ENCODE peak calls at places on chromosomes 4 and X, in five cellular contexts. One of them, this sample, is unnamed.

GRCh38 chr4:131302108-131302507 is 1847.0 kb upstream of the PCDH10 start:
- DNase-seq in IMR-90: no peak
- DNase-seq in trophoblast cell: no peak
- DNase-seq in H1: peak
- DNase-seq in H9: peak
- DNase-seq in this sample: no peak

GRCh38 chrX:9940397-9940796 is 26.8 kb upstream of the CLDN34 start:
- DNase-seq in H1: no peak
- DNase-seq in H9: no peak
- DNase-seq in trophoblast cell: peak
- DNase-seq in IMR-90: peak
- DNase-seq in this sample: no peak

GRCh38 chrX:101347859-101348451 is 587 bp downstream of the TIMM8A start:
- DNase-seq in H1: no peak
- DNase-seq in H9: no peak
- DNase-seq in IMR-90: peak
- DNase-seq in trophoblast cell: no peak
- DNase-seq in this sample: no peak

GRCh38 chrX:49227726-49228125 is 5.4 kb downstream of the CACNA1F start:
- DNase-seq in H9: no peak
- DNase-seq in IMR-90: no peak
- DNase-seq in H1: no peak
- DNase-seq in trophoblast cell: no peak
- DNase-seq in this sample: no peak

GRCh38 chr4:77152421-77152820 is 4.6 kb upstream of the CCNG2 start:
- DNase-seq in H1: no peak
- DNase-seq in trophoblast cell: peak
- DNase-seq in H9: no peak
- DNase-seq in IMR-90: peak
- DNase-seq in this sample: no peak

GRCh38 chr4:167966161-167966560 is 126.2 kb upstream of the ANXA10 start:
- DNase-seq in H9: no peak
- DNase-seq in H1: no peak
- DNase-seq in IMR-90: no peak
- DNase-seq in trophoblast cell: no peak
- DNase-seq in this sample: no peak

GRCh38 chr4:126938023-126938422 is 694.7 kb upstream of the INTU start:
- DNase-seq in IMR-90: peak
- DNase-seq in H9: no peak
- DNase-seq in trophoblast cell: no peak
- DNase-seq in H1: no peak
- DNase-seq in this sample: no peak

GRCh38 chrX:94942603-94943002 is 1268.6 kb downstream of the FAM133A start:
- DNase-seq in H9: no peak
- DNase-seq in trophoblast cell: no peak
- DNase-seq in IMR-90: no peak
- DNase-seq in H1: no peak
- DNase-seq in this sample: no peak

GRCh38 chrX:85359051-85359450 is 20.4 kb downstream of the POF1B start:
- DNase-seq in H1: no peak
- DNase-seq in IMR-90: no peak
- DNase-seq in trophoblast cell: no peak
- DNase-seq in H9: no peak
- DNase-seq in this sample: no peak

GRCh38 chr4:38146383-38146782 is 186.2 kb downstream of the PTTG2 start:
- DNase-seq in trophoblast cell: no peak
- DNase-seq in H9: no peak
- DNase-seq in IMR-90: no peak
- DNase-seq in H1: no peak
- DNase-seq in this sample: no peak

GRCh38 chrX:72641601-72642000 is 69.0 kb upstream of the HDAC8 start:
- DNase-seq in IMR-90: no peak
- DNase-seq in H1: no peak
- DNase-seq in trophoblast cell: no peak
- DNase-seq in H9: no peak
- DNase-seq in this sample: no peak

GRCh38 chr4:72591547-72591946 is 22.5 kb upstream of the ADAMTS3 start:
- DNase-seq in trophoblast cell: no peak
- DNase-seq in H1: no peak
- DNase-seq in H9: no peak
- DNase-seq in IMR-90: no peak
- DNase-seq in this sample: no peak

GRCh38 chr4:60724623-60725022 is 475.5 kb upstream of the ADGRL3 start:
- DNase-seq in H9: no peak
- DNase-seq in trophoblast cell: peak
- DNase-seq in H1: no peak
- DNase-seq in IMR-90: peak
- DNase-seq in this sample: no peak

GRCh38 chr4:155828628-155829027 is 37.4 kb downstream of the ASIC5 start:
- DNase-seq in H1: no peak
- DNase-seq in IMR-90: peak
- DNase-seq in trophoblast cell: no peak
- DNase-seq in H9: no peak
- DNase-seq in this sample: no peak
- H3K4me2 ChIP-seq in H1: no peak
- H3K4me2 ChIP-seq in IMR-90: no peak
- H3K4me2 ChIP-seq in trophoblast cell: no peak
- H3K4me2 ChIP-seq in H9: no peak
- H3K4me2 ChIP-seq in this sample: no peak

GRCh38 chr4:158938462-158939044 is 164.3 kb upstream of the RAPGEF2 start:
- DNase-seq in IMR-90: peak
- DNase-seq in H9: no peak
- DNase-seq in trophoblast cell: peak
- DNase-seq in H1: no peak
- DNase-seq in this sample: no peak
- H3K4ac ChIP-seq in IMR-90: no peak
- H3K4ac ChIP-seq in H9: no peak
- H3K4ac ChIP-seq in trophoblast cell: no peak
- H3K4ac ChIP-seq in H1: no peak
- H3K4ac ChIP-seq in this sample: no peak

DNA sequence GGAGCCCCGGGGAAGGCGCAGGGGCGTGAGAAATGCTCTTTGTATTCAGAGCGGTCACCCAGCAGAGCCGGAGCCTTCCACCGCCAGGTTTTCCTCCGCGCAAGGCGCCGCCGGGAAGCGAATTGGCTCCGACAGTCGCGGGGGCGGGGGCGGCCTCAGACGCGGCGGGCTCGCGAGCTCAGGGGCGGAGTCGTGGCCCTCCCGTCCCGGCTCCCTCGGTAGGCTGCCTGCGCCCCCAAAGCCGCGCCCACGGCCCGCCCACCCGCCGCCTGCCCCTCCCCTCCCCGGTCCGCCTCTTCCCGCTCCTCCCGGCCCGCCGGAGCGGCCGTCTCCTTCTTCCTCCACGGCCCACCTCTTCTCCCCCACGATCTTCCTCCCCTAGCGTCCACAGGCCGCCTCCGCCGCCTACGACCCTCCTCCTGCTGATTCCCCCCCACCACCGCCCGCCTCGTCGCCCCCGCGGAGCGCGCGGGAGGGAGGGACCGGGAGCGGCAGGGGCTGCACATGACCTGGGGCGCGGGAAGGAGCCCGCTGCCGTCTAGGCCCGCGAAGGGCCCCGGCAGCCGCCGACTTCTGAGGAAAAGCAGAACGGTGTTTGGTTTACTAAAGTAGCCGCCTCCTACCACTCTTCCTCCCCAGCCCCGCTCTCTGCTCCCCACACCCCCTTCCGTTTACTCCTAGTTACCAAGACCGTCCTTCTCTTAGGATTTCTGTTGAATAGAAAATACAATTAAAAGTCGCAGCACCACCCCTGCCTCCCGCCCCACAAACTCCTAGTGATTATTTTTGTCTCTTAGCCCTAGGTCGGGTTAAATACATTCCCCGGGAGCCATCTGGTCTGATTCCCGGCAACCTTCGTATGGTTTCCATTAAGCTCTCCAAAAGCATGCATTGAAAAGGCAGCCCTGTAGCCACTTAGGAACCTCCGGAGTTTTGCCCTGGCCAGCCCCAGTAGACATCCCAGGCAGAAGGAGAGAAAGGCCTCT is 53.2 kb downstream of the C4orf51 start:
- DNase-seq in H9: peak
- DNase-seq in trophoblast cell: peak
- DNase-seq in IMR-90: peak
- DNase-seq in H1: peak
- DNase-seq in this sample: peak
- H3K14ac ChIP-seq in H9: peak
- H3K14ac ChIP-seq in trophoblast cell: peak
- H3K14ac ChIP-seq in IMR-90: peak
- H3K14ac ChIP-seq in H1: no peak
- H3K14ac ChIP-seq in this sample: no peak

DNA sequence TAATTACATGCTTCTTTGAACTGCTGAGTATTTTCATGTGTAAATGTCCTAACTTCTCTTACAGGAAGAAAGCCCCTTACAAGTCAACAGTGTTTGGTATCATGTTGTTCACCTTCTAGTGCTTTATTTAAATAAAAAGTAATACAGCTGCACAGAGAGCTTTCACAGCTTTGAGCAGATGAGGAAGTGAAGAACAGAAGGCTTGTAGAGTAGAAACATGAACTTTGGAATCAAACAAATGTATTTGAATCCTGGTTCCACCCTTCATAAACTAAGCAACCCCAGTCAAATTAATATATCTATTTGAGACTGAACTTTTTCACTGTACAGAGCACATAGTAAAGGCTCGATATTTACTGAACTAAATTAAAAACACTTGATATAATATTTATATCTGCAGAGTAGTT is 120.5 kb downstream of the CAMK2D start:
- DNase-seq in H9: no peak
- DNase-seq in trophoblast cell: no peak
- DNase-seq in IMR-90: no peak
- DNase-seq in H1: no peak
- DNase-seq in this sample: no peak
- H3K4me2 ChIP-seq in H9: no peak
- H3K4me2 ChIP-seq in trophoblast cell: no peak
- H3K4me2 ChIP-seq in IMR-90: no peak
- H3K4me2 ChIP-seq in H1: no peak
- H3K4me2 ChIP-seq in this sample: no peak

DNA sequence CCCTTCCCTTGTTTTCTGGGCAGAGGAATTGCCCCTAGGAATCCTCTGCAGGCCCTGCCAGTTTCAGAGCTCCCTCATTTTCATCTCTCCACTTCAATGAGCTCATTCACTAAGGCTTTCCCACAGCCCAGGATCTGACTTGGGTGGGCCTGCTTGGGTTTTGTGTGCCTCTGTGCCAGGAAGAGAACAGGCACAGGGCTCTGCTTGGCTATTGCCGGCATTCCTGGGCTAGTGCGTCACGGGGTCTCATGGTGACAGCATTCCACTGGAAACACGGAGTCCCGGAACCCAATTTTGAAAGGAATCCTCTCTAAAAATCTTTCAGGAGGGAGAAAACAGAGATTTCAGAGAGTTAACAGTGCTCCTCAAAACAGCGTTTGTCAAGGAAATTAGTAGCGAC is 150.5 kb downstream of the VCX3A start:
- DNase-seq in IMR-90: no peak
- DNase-seq in trophoblast cell: no peak
- DNase-seq in H1: no peak
- DNase-seq in H9: no peak
- DNase-seq in this sample: no peak
- H3K4ac ChIP-seq in IMR-90: no peak
- H3K4ac ChIP-seq in trophoblast cell: no peak
- H3K4ac ChIP-seq in H1: no peak
- H3K4ac ChIP-seq in H9: no peak
- H3K4ac ChIP-seq in this sample: no peak

DNA sequence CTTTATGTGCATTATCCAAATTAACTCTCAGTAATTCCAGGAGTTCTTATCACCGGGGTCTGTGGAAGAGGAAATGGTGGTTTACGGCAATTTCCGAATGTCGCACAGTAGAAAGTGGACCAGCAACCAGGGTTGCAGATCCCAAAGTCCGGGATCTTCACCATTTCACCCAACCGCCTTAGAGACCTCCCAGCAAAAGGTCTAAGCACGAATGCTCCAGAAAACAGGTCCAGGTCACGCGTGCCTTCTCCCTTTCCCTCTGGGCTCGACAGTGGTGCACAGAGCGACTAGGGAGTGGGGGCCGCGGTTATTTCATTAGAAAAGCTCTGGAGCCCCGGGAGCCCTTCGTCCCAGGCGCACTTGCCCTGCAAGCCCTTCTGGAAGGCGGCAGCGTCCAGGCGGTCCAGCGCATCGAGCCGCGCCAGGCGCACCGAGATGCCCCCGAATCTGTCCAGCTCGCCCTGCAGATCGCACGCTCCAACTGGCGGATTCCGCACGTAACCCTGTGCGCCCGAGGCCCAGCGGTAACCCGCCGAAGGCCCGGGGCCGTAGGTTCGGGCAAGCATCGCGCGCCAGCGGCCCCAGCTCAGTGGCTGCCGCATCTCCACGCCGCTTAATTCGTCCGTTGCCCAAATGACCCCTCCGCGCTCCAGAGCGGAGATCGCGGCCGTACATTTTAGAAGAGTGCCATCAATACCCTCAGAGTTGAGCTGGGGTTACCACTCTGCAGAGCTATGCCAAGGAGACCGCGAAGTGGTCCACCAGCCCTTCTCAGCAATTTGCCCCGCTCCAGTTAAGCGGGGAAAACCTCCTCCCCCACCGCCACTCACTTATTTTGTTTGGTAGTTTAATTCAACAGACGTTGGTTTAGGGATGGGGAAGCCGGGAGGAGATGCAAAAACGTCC is at the start of gene NUDT6:
- DNase-seq in IMR-90: peak
- DNase-seq in H1: no peak
- DNase-seq in trophoblast cell: peak
- DNase-seq in H9: peak
- DNase-seq in this sample: peak
- H3K14ac ChIP-seq in IMR-90: peak
- H3K14ac ChIP-seq in H1: no peak
- H3K14ac ChIP-seq in trophoblast cell: peak
- H3K14ac ChIP-seq in H9: peak
- H3K14ac ChIP-seq in this sample: peak

This sample was measured in neuronal stem cell.